ENCODE peak calls at places on chromosomes 5 and 9, in four cellular contexts. One of them, this sample, is unnamed.

GRCh38 chr5:98109561-98110006 is 663.9 kb upstream of the RGMB start:
- DNase-seq in cardiac muscle cell: no peak
- DNase-seq in CD8-positive, alpha-beta T cell: no peak
- DNase-seq in AG04449: peak
- DNase-seq in this sample: peak

GRCh38 chr5:71974622-71975021 is 132.7 kb upstream of the MAP1B start:
- DNase-seq in AG04449: no peak
- DNase-seq in cardiac muscle cell: no peak
- DNase-seq in CD8-positive, alpha-beta T cell: no peak
- DNase-seq in this sample: no peak

GRCh38 chr5:136057401-136057951 is 28.7 kb downstream of the TGFBI start:
- DNase-seq in CD8-positive, alpha-beta T cell: no peak
- DNase-seq in cardiac muscle cell: no peak
- DNase-seq in AG04449: no peak
- DNase-seq in this sample: no peak

GRCh38 chr5:58922392-58923171 is 339.7 kb downstream of the RAB3C start:
- DNase-seq in CD8-positive, alpha-beta T cell: no peak
- DNase-seq in AG04449: no peak
- DNase-seq in cardiac muscle cell: no peak
- DNase-seq in this sample: no peak

GRCh38 chr5:90096415-90097081 is 313.0 kb downstream of the CETN3 start:
- DNase-seq in cardiac muscle cell: peak
- DNase-seq in CD8-positive, alpha-beta T cell: no peak
- DNase-seq in AG04449: peak
- DNase-seq in this sample: no peak

GRCh38 chr5:128201065-128201926 is 117.7 kb downstream of the SLC12A2 start:
- DNase-seq in CD8-positive, alpha-beta T cell: peak
- DNase-seq in cardiac muscle cell: peak
- DNase-seq in AG04449: no peak
- DNase-seq in this sample: no peak

GRCh38 chr9:7490317-7491108 is 309.1 kb downstream of the DMAC1 start:
- DNase-seq in AG04449: no peak
- DNase-seq in cardiac muscle cell: no peak
- DNase-seq in CD8-positive, alpha-beta T cell: no peak
- DNase-seq in this sample: no peak

GRCh38 chr9:113910036-113910639 is 34.0 kb downstream of the ZNF618 start:
- DNase-seq in AG04449: no peak
- DNase-seq in cardiac muscle cell: no peak
- DNase-seq in CD8-positive, alpha-beta T cell: no peak
- DNase-seq in this sample: no peak

DNA sequence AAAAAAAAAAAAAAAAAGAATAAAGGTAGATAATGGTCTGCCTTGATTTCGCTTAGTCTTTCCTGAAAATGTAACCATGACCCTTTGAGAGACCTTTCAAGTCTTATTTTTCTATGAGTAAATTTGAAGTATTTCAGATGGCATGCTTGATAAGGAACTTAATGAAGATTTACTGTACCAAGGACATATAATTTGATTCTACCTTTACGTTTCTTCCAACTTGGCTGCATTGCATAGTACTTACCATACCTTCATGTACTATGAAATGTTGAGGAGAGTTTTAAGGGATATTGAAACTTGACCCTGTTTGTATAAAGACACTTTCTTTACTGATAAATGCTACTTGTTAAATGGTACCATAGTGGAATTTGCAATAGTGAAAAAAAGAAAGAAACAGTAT is 35.0 kb upstream of the SNX24 start:
- DNase-seq in CD8-positive, alpha-beta T cell: no peak
- DNase-seq in cardiac muscle cell: no peak
- DNase-seq in AG04449: no peak
- DNase-seq in this sample: no peak
- TF ChIP-seq CTCF in CD8-positive, alpha-beta T cell: no peak
- TF ChIP-seq CTCF in cardiac muscle cell: no peak
- TF ChIP-seq CTCF in AG04449: no peak
- TF ChIP-seq CTCF in this sample: no peak

DNA sequence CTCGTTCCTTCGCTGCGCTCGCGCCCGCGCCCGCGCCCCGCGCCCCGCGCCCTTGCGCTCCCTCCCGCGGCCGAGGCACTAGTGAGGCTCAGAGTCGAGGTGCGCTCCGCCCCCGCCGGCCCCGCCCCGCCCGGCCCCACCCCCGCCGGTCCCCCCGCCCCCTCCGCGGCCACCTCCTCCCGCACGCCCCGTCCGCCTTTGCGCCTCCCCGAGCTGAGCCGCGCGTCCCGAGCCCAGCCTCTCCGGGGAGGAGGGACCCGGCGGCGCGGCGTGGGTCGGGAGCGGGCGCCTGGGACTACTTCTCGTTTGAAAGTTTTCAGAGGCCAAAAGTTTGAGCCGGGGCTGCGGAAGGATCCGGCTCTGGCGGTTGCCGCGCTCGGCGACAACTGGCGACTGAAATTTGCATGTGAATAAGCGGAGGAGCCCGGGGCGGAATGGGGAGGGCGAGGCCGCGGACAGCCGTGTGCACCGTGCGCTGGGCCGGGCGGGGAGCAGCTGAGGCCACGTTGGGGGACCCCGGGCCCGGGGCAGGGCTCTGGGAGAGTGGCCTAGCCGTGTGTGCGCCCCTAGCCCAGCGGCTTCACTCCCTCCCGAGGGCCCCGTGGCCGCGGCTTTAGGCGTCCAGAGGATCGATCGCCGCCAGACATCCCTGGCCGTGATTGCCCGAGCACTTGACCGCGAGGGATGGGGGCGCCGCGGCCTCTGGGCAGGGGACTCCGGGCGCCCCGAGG is at the start of gene NOTCH1:
- DNase-seq in AG04449: peak
- DNase-seq in CD8-positive, alpha-beta T cell: peak
- DNase-seq in cardiac muscle cell: peak
- DNase-seq in this sample: peak
- TF ChIP-seq CTCF in AG04449: peak
- TF ChIP-seq CTCF in CD8-positive, alpha-beta T cell: no peak
- TF ChIP-seq CTCF in cardiac muscle cell: no peak
- TF ChIP-seq CTCF in this sample: no peak

DNA sequence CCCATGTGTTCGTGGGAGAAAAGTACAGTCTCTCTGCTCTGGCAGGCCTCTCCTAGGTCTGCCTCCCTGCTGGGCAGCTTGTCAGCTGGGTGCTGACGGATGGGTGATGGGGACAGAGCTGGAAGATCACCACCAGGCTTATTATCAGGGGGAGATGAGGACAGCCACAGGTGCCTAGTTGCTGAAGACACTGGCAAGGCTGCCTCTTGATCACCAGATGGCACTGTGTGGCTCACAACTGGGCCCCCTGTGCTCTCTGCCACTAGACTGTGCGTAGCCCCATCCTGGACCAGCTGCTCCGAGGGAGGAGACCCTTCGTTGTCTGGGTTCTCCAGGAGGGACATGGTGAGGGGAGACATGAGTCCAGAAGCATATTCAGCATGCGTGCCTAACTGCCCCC is 73.0 kb downstream of the KIF24 start:
- DNase-seq in AG04449: no peak
- DNase-seq in CD8-positive, alpha-beta T cell: no peak
- DNase-seq in cardiac muscle cell: no peak
- DNase-seq in this sample: no peak
- TF ChIP-seq CTCF in AG04449: peak
- TF ChIP-seq CTCF in CD8-positive, alpha-beta T cell: no peak
- TF ChIP-seq CTCF in cardiac muscle cell: no peak
- TF ChIP-seq CTCF in this sample: peak

DNA sequence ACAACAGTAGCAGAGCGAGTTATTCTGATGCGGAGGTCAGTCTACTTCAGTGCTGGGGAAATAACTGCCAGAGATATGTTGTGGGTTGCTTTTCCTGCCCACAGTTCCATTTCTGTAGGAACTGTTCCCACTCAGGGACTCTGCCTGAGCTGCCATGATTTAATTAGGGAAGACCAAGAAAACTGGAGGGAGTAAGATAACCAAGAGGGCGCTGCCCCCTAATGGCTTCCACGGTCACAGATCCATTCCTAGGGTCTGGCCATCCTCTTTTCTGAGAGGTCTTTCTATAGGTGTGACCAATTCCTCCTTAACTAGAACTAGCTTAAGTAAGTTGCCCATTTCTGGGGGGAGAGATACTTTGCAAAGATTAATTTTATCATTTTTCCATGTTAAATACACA is 125.9 kb downstream of the APBA1 start:
- DNase-seq in AG04449: no peak
- DNase-seq in cardiac muscle cell: peak
- DNase-seq in CD8-positive, alpha-beta T cell: no peak
- DNase-seq in this sample: no peak
- TF ChIP-seq CTCF in AG04449: peak
- TF ChIP-seq CTCF in cardiac muscle cell: peak
- TF ChIP-seq CTCF in CD8-positive, alpha-beta T cell: no peak
- TF ChIP-seq CTCF in this sample: peak

GRCh38 chr5:86974910-86975309 is 292.8 kb upstream of the RASA1 start:
- DNase-seq in CD8-positive, alpha-beta T cell: no peak
- DNase-seq in AG04449: no peak
- DNase-seq in cardiac muscle cell: no peak
- DNase-seq in this sample: no peak

GRCh38 chr5:86968311-86968753 is 299.4 kb upstream of the RASA1 start:
- DNase-seq in CD8-positive, alpha-beta T cell: no peak
- DNase-seq in AG04449: peak
- DNase-seq in cardiac muscle cell: peak
- DNase-seq in this sample: no peak

GRCh38 chr5:86971034-86971511 is 296.6 kb upstream of the RASA1 start:
- DNase-seq in CD8-positive, alpha-beta T cell: no peak
- DNase-seq in AG04449: no peak
- DNase-seq in cardiac muscle cell: no peak
- DNase-seq in this sample: no peak
- TF ChIP-seq CTCF in CD8-positive, alpha-beta T cell: peak
- TF ChIP-seq CTCF in AG04449: no peak
- TF ChIP-seq CTCF in cardiac muscle cell: peak
- TF ChIP-seq CTCF in this sample: peak

GRCh38 chr9:124854161-124854560 is 901 bp downstream of the WDR38 start:
- DNase-seq in AG04449: no peak
- DNase-seq in cardiac muscle cell: no peak
- DNase-seq in CD8-positive, alpha-beta T cell: no peak
- DNase-seq in this sample: no peak

GRCh38 chr9:124855566-124855943 is 2.3 kb downstream of the WDR38 start:
- DNase-seq in AG04449: no peak
- DNase-seq in cardiac muscle cell: no peak
- DNase-seq in CD8-positive, alpha-beta T cell: no peak
- DNase-seq in this sample: no peak

GRCh38 chr9:124857533-124858162 is 4.1 kb downstream of the RPL35 start:
- DNase-seq in cardiac muscle cell: no peak
- DNase-seq in CD8-positive, alpha-beta T cell: no peak
- DNase-seq in AG04449: no peak
- DNase-seq in this sample: no peak

GRCh38 chr9:124854822-124855221 is 1.6 kb downstream of the WDR38 start:
- DNase-seq in cardiac muscle cell: no peak
- DNase-seq in AG04449: no peak
- DNase-seq in CD8-positive, alpha-beta T cell: no peak
- DNase-seq in this sample: no peak

DNA sequence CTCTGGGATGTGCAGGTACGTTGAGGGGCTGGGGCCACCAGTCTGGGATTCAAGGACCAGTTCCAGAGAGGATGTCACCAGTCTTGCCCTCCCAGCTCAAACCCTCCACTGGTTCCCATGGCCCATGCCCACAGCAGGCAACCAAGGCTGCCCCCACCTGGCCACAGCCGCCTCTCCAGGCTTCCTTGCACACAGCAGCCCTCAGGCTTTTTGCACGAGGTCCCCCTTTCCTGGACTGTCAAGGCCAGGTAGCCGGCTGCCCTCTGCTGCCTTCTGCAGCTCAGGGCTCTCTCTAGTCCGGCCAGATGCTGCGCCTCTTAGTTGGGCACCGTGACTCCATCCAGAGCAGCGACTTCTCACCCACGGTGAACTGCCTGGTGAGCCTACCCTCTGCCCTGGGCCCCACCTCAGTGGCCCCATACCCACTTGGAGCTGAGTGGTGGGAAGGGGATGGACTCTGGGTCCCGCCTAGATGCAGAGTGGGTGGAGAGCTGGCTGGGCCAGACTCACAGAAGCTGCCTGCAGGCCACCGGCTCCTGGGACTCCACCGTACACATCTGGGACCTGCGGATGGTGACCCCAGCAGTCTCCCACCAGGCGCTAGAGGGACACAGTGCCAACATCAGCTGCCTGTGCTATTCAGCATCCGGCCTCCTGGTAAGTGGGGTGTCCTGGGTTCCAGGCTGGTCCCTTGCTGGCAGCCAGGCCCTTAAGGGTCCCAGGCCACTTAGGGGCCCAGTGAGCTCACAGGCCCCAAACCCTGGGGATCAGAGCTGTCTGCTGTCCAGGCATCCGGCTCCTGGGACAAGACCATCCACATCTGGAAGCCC is 2.9 kb downstream of the WDR38 start:
- DNase-seq in cardiac muscle cell: peak
- DNase-seq in AG04449: no peak
- DNase-seq in CD8-positive, alpha-beta T cell: no peak
- DNase-seq in this sample: no peak
- TF ChIP-seq CTCF in cardiac muscle cell: peak
- TF ChIP-seq CTCF in AG04449: peak
- TF ChIP-seq CTCF in CD8-positive, alpha-beta T cell: no peak
- TF ChIP-seq CTCF in this sample: peak

GRCh38 chr9:128371622-128372117 is 496 bp downstream of the URM1 start:
- DNase-seq in CD8-positive, alpha-beta T cell: no peak
- DNase-seq in AG04449: no peak
- DNase-seq in cardiac muscle cell: no peak
- DNase-seq in this sample: no peak
- TF ChIP-seq CTCF in CD8-positive, alpha-beta T cell: no peak
- TF ChIP-seq CTCF in AG04449: no peak
- TF ChIP-seq CTCF in cardiac muscle cell: no peak
- TF ChIP-seq CTCF in this sample: no peak

GRCh38 chr5:123367739-123368138 is 55.5 kb downstream of the CEP120 start:
- DNase-seq in cardiac muscle cell: peak
- DNase-seq in CD8-positive, alpha-beta T cell: no peak
- DNase-seq in AG04449: no peak
- DNase-seq in this sample: no peak
- TF ChIP-seq CTCF in cardiac muscle cell: peak
- TF ChIP-seq CTCF in CD8-positive, alpha-beta T cell: peak
- TF ChIP-seq CTCF in AG04449: no peak
- TF ChIP-seq CTCF in this sample: peak

DNA sequence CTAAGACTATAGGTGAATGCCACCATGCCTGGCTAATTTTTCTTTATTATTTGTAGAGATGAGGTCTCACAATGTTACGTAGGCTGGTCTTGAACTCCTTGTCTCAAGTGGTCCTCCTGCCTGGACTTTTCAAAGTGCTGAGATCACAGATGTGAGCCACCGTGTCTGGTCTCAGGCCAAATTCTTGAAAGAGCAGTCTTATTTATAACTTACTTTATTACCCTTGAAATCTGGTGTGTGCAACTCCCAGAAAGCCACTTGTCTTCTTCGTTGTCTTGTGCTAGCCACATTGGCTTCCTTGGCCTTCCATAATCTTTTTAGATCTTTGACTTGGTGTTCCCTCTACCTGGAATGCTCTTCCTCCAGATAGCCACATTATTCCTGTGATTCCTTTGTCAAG is 50.1 kb downstream of the CTNNA1 start:
- DNase-seq in cardiac muscle cell: no peak
- DNase-seq in CD8-positive, alpha-beta T cell: no peak
- DNase-seq in AG04449: no peak
- DNase-seq in this sample: no peak
- TF ChIP-seq CTCF in cardiac muscle cell: no peak
- TF ChIP-seq CTCF in CD8-positive, alpha-beta T cell: no peak
- TF ChIP-seq CTCF in AG04449: no peak
- TF ChIP-seq CTCF in this sample: no peak

GRCh38 chr5:171577042-171577441 is 157.6 kb downstream of the FGF18 start:
- DNase-seq in CD8-positive, alpha-beta T cell: no peak
- DNase-seq in cardiac muscle cell: no peak
- DNase-seq in AG04449: no peak
- DNase-seq in this sample: no peak
- TF ChIP-seq CTCF in CD8-positive, alpha-beta T cell: no peak
- TF ChIP-seq CTCF in cardiac muscle cell: no peak
- TF ChIP-seq CTCF in AG04449: no peak
- TF ChIP-seq CTCF in this sample: no peak

This sample was measured in AG09319.